ENCODE peak calls at places on chromosomes 4 and X, in six cellular contexts. S is cardiac fibroblast, B is NCI-H1105, G is caudate nucleus, R is HL-60, N is fibroblast of the aortic adventitia. J is an unnamed sample.

GRCh38 chr4:138567696-138568095 is 325.5 kb upstream of the SLC7A11 start:
- DNase-seq in R (no peak), B (no peak), S (no peak), G (no peak), N (peak), J (no peak)

GRCh38 chrX:68894513-68895338 is 65.9 kb downstream of the EFNB1 start:
- DNase-seq in B (peak), G (peak), R (peak), N (peak), S (peak), J (peak)

GRCh38 chr4:64774626-64775025 is 365.4 kb upstream of the TECRL start:
- DNase-seq in G (no peak), N (no peak), S (no peak), B (no peak), R (no peak), J (no peak)

GRCh38 chr4:54014761-54015160 is 49.6 kb downstream of the CHIC2 start:
- DNase-seq in R (no peak), N (no peak), G (no peak), S (no peak), B (no peak), J (no peak)

GRCh38 chr4:118682928-118683327 is 2.3 kb upstream of the METTL14 start:
- DNase-seq in N (peak), R (peak), G (no peak), S (peak), B (no peak), J (peak)

GRCh38 chr4:25861951-25862410 is 807 bp downstream of the SEL1L3 start:
- DNase-seq in S (peak), G (no peak), N (peak), R (peak), B (no peak), J (peak)

GRCh38 chr4:26000274-26000950 is 86.4 kb downstream of the SMIM20 start:
- DNase-seq in B (no peak), R (no peak), G (no peak), S (peak), N (peak), J (no peak)

GRCh38 chr4:3770323-3771166 is 4.4 kb downstream of the ADRA2C start:
- DNase-seq in N (no peak), S (no peak), B (no peak), G (no peak), R (no peak), J (no peak)

GRCh38 chrX:78106651-78106986 is 2.6 kb downstream of the PGK1 start:
- DNase-seq in G (no peak), N (no peak), B (no peak), R (peak), S (no peak), J (no peak)

GRCh38 chr4:16000708-16001483 is 37.9 kb upstream of the FGFBP2 start:
- DNase-seq in R (no peak), N (no peak), G (no peak), S (no peak), B (no peak), J (no peak)

GRCh38 chrX:12463873-12464272 is 325.6 kb downstream of the FRMPD4 start:
- DNase-seq in B (no peak), R (no peak), G (no peak), N (no peak), S (no peak), J (no peak)

GRCh38 chr4:151862766-151863165 is 102.0 kb upstream of the GATB start:
- DNase-seq in R (no peak), B (no peak), N (peak), G (no peak), S (peak), J (no peak)

GRCh38 chrX:1462596-1463251 is 10.0 kb upstream of the ASMTL start:
- DNase-seq in B (no peak), S (peak), N (peak), G (no peak), R (peak), J (peak)

GRCh38 chr4:93633721-93634120 is 194.8 kb upstream of the ATOH1 start:
- DNase-seq in B (no peak), S (no peak), N (no peak), G (no peak), R (no peak), J (no peak)

GRCh38 chrX:93649381-93649780 is 24.0 kb downstream of the NAP1L3 start:
- DNase-seq in N (no peak), R (no peak), S (no peak), B (no peak), G (no peak), J (no peak)

GRCh38 chr4:124431663-124432192 is 280.8 kb downstream of the ANKRD50 start:
- DNase-seq in S (peak), N (no peak), R (no peak), B (no peak), G (no peak), J (no peak)

GRCh38 chrX:13550346-13550745 is 19.1 kb upstream of the EGFL6 start:
- DNase-seq in R (no peak), N (no peak), G (no peak), S (no peak), B (no peak), J (no peak)

GRCh38 chr4:102139132-102139573 is 206.1 kb downstream of the SLC39A8 start:
- DNase-seq in G (no peak), S (peak), N (peak), R (no peak), B (no peak), J (no peak)

GRCh38 chrX:11064851-11065600 is 46.1 kb upstream of the HCCS start:
- DNase-seq in B (no peak), N (peak), S (peak), R (no peak), G (peak), J (peak)

GRCh38 chr4:162959056-162959455 is 207.6 kb downstream of the NAF1 start:
- DNase-seq in R (no peak), B (no peak), G (no peak), S (no peak), N (no peak), J (no peak)

GRCh38 chr4:51825341-51825740 is 17.6 kb upstream of the DCUN1D4 start:
- DNase-seq in R (no peak), S (no peak), G (no peak), N (no peak), B (no peak), J (no peak)

GRCh38 chrX:69504626-69505612 is 793 bp downstream of the NALF2 start:
- DNase-seq in R (no peak), S (no peak), G (no peak), N (no peak), B (no peak), J (peak)

GRCh38 chr4:128635141-128635911 is 174.2 kb upstream of the JADE1 start:
- DNase-seq in G (peak), S (peak), N (peak), R (no peak), B (peak), J (no peak)

J was measured in osteoblast.